ENCODE peak calls at places on chromosomes 13 and 19, in five cellular contexts. D is cardiac muscle cell, Y is heart left ventricle, N is body of pancreas, L is GM23248. C is an unnamed sample.

GRCh38 chr19:14369399-14370168 is 11.7 kb upstream of the ADGRE5 start:
- DNase-seq in N (no peak), Y (no peak), L (peak; percentile 82), D (peak; percentile 63), C (no peak)

GRCh38 chr19:35040826-35041547 is 534 bp upstream of the HPN start:
- DNase-seq in L (no peak), D (peak; percentile 78), N (peak; percentile 95), Y (peak; percentile 93), C (no peak)

GRCh38 chr13:49869514-49869913 is 66.6 kb downstream of the SPRYD7 start:
- DNase-seq in D (peak; percentile 52), L (peak; percentile 34), Y (no peak), N (no peak), C (no peak)

GRCh38 chr19:7137120-7137519 is 67.6 kb downstream of the ZNF557 start:
- DNase-seq in Y (no peak), L (no peak), N (no peak), D (no peak), C (no peak)

GRCh38 chr13:76667551-76667950 is 218.7 kb downstream of the KCTD12 start:
- DNase-seq in L (peak; percentile 82), D (peak; percentile 84), N (no peak), Y (no peak), C (peak; percentile 19)

GRCh38 chr13:91346848-91347211 is 657 bp upstream of the MIR17HG start:
- DNase-seq in Y (no peak), L (peak; percentile 30), D (peak; percentile 10), N (peak; percentile 26), C (no peak)

GRCh38 chr19:4367781-4368127 is 24.4 kb downstream of the MPND start:
- DNase-seq in L (no peak), N (no peak), D (no peak), Y (no peak), C (no peak)

GRCh38 chr19:49355890-49356289 is 6.3 kb downstream of the TEAD2 start:
- DNase-seq in Y (no peak), L (no peak), D (peak; percentile 72), N (no peak), C (no peak)

GRCh38 chr13:33053397-33054066 is 37.3 kb downstream of the KL start:
- DNase-seq in Y (no peak), N (no peak), D (no peak), L (peak; percentile 52), C (no peak)

GRCh38 chr13:71801781-71802180 is 65.2 kb downstream of the DACH1 start:
- DNase-seq in Y (no peak), D (no peak), L (no peak), N (no peak), C (no peak)

GRCh38 chr19:55484571-55485438 is at the start of gene NAT14:
- DNase-seq in Y (peak; percentile 78), D (peak; percentile 71), N (peak; percentile 52), L (peak; percentile 77), C (peak; percentile 67)

GRCh38 chr19:17216058-17216670 is 1.0 kb downstream of the USE1 start:
- DNase-seq in Y (no peak), N (peak; percentile 39), D (no peak), L (no peak), C (no peak)

GRCh38 chr19:49712397-49712859 is 21.5 kb downstream of the CPT1C start:
- DNase-seq in L (peak; percentile 90), Y (peak; percentile 72), D (peak; percentile 83), N (peak; percentile 32), C (peak; percentile 67)

GRCh38 chr19:51784922-51785690 is 9.9 kb upstream of the FPR3 start:
- DNase-seq in N (peak; percentile 17), D (peak; percentile 91), L (peak; percentile 90), Y (peak; percentile 69), C (no peak)

GRCh38 chr19:46787331-46788100 is 878 bp downstream of the SLC1A5 start:
- DNase-seq in D (peak; percentile 89), N (peak; percentile 48), Y (peak; percentile 80), L (peak; percentile 84), C (peak; percentile 76)

GRCh38 chr13:51862965-51863364 is 1.2 kb downstream of the CCDC70 start:
- DNase-seq in Y (no peak), D (no peak), N (no peak), L (no peak), C (no peak)

GRCh38 chr13:91369432-91369831 is 21.9 kb downstream of the MIR17HG start:
- DNase-seq in L (peak; percentile 22), Y (no peak), D (peak; percentile 78), N (no peak), C (peak; percentile 24)

GRCh38 chr13:103568314-103568713 is 502.1 kb upstream of the SLC10A2 start:
- DNase-seq in N (no peak), L (no peak), D (no peak), Y (no peak), C (no peak)

GRCh38 chr13:33730147-33730546 is 87.8 kb upstream of the RFC3 start:
- DNase-seq in D (no peak), Y (no peak), N (no peak), L (no peak), C (no peak)

GRCh38 chr13:86825410-86825809 is 845.8 kb upstream of the SLITRK5 start:
- DNase-seq in L (no peak), Y (no peak), D (no peak), N (no peak), C (no peak)

GRCh38 chr19:23698711-23699520 is 11.9 kb upstream of the ZNF675 start:
- DNase-seq in L (peak; percentile 2), Y (no peak), N (peak; percentile 13), D (no peak), C (no peak)

GRCh38 chr13:52399708-52400107 is 6.3 kb downstream of the THSD1 start:
- DNase-seq in L (peak; percentile 19), D (peak; percentile 45), Y (no peak), N (no peak), C (no peak)

GRCh38 chr13:20174656-20175405 is 14.0 kb upstream of the GJA3 start:
- DNase-seq in N (peak; percentile 50), D (peak; percentile 94), Y (peak; percentile 74), L (peak; percentile 100), C (peak; percentile 73)

GRCh38 chr13:91359071-91359470 is 11.6 kb downstream of the MIR17HG start:
- DNase-seq in D (no peak), L (no peak), Y (no peak), N (no peak), C (no peak)

GRCh38 chr19:46650445-46650844 is 10.5 kb downstream of the DACT3 start:
- DNase-seq in N (no peak), Y (no peak), L (no peak), D (no peak), C (no peak)

GRCh38 chr19:20423381-20424207 is 142.0 kb downstream of the ZNF737 start:
- DNase-seq in L (peak; percentile 90), N (peak; percentile 70), D (peak; percentile 88), Y (peak; percentile 73), C (no peak)

GRCh38 chr19:28881616-28882015 is 331.3 kb downstream of the UQCRFS1 start:
- DNase-seq in Y (no peak), L (no peak), N (no peak), D (no peak), C (no peak)
- H3K27ac ChIP-seq in Y (no peak overlapping the region), L (no peak overlapping the region), N (no peak overlapping the region), D (no peak overlapping the region), C (no peak overlapping the region)

DNA sequence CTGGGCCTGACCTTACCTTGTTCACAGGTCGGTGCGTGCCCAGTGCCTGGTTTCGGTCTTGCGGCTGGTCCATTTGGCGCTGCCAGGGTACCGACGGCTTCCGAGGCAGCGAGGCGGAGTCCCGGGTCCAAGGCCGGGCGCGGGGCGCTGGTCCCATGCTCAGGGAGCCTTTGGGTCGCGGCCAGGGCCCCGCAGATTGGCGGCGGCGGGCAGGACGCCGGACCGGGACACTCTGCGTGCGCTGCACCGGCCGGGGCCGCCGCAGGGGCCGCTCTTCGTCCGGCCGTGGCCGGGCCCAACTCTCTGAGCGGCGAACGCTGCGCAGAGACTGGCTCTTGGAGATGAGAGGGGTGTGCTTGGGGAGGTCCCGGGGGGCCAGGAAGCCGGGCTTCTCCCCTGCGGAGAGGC is 3.3 kb upstream of the WIZ start:
- DNase-seq in D (peak; percentile 36), N (peak; percentile 41), Y (peak; percentile 71), L (peak; percentile 63), C (no peak)
- H3K4me3 ChIP-seq in D (peak overlapping the region; percentile 12), N (no peak overlapping the region), Y (peak overlapping the region; percentile 51), L (peak overlapping the region; percentile 60), C (peak overlapping the region; percentile 5)

DNA sequence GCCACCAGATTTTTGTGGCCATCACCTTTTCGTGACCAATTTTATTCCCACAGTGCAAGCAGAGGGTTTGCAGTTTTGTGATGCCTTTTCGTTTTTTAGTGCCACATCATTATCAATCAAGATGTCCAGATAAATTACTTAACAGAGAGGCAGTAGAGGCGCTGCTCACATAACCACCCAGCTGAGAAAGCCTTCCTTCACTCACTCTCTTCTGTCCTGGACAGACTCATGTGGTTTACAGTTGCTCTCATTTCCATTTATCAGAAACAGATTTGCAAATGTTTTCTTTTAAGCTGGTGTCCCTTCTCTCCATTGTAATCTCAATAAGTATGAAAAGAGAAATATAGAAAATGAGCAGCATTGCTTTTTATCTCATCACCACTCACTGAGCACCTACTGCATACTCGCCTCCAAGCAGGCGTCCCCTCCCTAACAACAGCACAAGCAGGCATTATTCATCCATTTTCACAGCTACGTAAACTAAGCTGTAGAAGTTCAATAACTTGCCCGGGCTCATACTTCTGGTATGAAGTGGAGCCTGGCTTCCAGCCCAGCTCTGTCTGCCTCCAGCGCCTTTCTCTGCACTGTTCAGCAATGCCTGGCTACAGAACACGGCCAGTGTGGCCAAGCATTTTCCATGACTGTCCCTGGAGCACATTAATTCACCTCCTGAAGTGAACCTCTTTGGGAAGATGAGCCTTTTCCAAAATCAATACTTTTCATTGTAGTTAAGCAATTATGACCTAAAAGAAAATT is 34.6 kb upstream of the KATNAL1 start:
- DNase-seq in N (peak; percentile 75), Y (peak; percentile 84), D (peak; percentile 87), L (peak; percentile 99), C (peak; percentile 25)
- H3K27ac ChIP-seq in N (peak overlapping the region; percentile 0), Y (peak overlapping the region; percentile 59), D (no peak overlapping the region), L (peak overlapping the region; percentile 91), C (no peak overlapping the region)

DNA sequence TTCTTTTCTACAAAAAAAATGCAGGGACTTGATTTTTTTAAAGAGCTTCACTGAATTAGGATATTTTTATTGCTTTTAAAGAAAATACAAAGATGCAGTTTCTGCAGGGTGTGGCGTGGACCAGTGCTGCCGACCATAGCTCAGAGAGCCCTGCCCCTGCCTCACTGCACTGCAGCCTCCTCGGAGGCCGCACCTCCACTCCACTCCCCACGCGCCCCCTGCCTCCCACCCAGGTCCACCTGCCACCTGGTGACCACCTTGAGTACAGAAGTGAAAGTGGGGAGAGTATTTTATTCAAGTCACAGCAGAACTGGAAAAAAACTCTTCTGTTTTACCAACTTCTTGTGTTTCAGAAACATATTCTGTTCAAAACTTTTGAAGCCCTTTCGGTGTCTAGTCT is 7.9 kb upstream of the F7 start:
- DNase-seq in Y (peak; percentile 5), L (no peak), D (no peak), N (no peak), C (no peak)
- H3K4me3 ChIP-seq in Y (no peak overlapping the region), L (peak overlapping the region; percentile 38), D (no peak overlapping the region), N (no peak overlapping the region), C (no peak overlapping the region)

GRCh38 chr19:53884256-53884655 is 2.3 kb downstream of the PRKCG start:
- DNase-seq in N (no peak), Y (no peak), L (no peak), D (no peak), C (no peak)
- H3K27ac ChIP-seq in N (no peak overlapping the region), Y (no peak overlapping the region), L (no peak overlapping the region), D (no peak overlapping the region), C (no peak overlapping the region)